ENCODE peak calls at places on chromosomes 3 and 15, in nine cellular contexts. U is OCI-LY7, R is fibroblast of villous mesenchyme, W is heart left ventricle, N is HL-60, L is thoracic aorta, E is left ventricle myocardium inferior, V is adipocyte, B is tibial nerve. O is an unnamed sample.

GRCh38 chr3:60013241-60013640 is 963.4 kb upstream of the CFAP20DC start:
- DNase-seq in U (no peak), R (no peak), W (no peak), N (no peak), L (no peak), E (no peak), V (no peak), B (no peak), O (no peak)

GRCh38 chr3:141686477-141687280 is 51.4 kb upstream of the RNF7 start:
- DNase-seq in U (no peak), R (peak; percentile 74), W (peak; percentile 80), N (no peak), L (no peak), E (peak; percentile 63), V (peak; percentile 53), B (peak; percentile 45), O (no peak)

GRCh38 chr3:19025441-19025840 is 122.9 kb upstream of the KCNH8 start:
- DNase-seq in U (no peak), R (no peak), W (no peak), N (no peak), L (no peak), E (no peak), V (no peak), B (no peak), O (no peak)

GRCh38 chr3:50173685-50174516 is 17.5 kb upstream of the GNAT1 start:
- DNase-seq in U (no peak), R (no peak), W (no peak), N (peak; percentile 40), L (no peak), E (no peak), V (no peak), B (no peak), O (no peak)

GRCh38 chr3:45216210-45216609 is 9.9 kb downstream of the TMEM158 start:
- DNase-seq in U (no peak), R (no peak), W (no peak), N (no peak), L (no peak), E (no peak), V (no peak), B (no peak), O (no peak)

GRCh38 chr3:66609660-66610547 is 109.1 kb upstream of the LRIG1 start:
- DNase-seq in U (no peak), R (no peak), W (no peak), N (no peak), L (no peak), E (no peak), V (peak; percentile 15), B (no peak), O (no peak)

GRCh38 chr15:97745481-97746071 is 214.9 kb upstream of the ARRDC4 start:
- DNase-seq in U (peak; percentile 18), R (peak; percentile 17), W (peak; percentile 8), N (peak; percentile 36), L (no peak), E (no peak), V (peak; percentile 1), B (peak; percentile 16), O (peak; percentile 57)

GRCh38 chr3:186621894-186622650 is 9.2 kb downstream of the AHSG start:
- DNase-seq in U (no peak), R (no peak), W (no peak), N (no peak), L (no peak), E (no peak), V (no peak), B (no peak), O (no peak)

GRCh38 chr15:48868018-48868417 is 9.9 kb upstream of the EID1 start:
- DNase-seq in U (no peak), R (peak; percentile 62), W (no peak), N (no peak), L (no peak), E (no peak), V (peak; percentile 45), B (no peak), O (no peak)

DNA sequence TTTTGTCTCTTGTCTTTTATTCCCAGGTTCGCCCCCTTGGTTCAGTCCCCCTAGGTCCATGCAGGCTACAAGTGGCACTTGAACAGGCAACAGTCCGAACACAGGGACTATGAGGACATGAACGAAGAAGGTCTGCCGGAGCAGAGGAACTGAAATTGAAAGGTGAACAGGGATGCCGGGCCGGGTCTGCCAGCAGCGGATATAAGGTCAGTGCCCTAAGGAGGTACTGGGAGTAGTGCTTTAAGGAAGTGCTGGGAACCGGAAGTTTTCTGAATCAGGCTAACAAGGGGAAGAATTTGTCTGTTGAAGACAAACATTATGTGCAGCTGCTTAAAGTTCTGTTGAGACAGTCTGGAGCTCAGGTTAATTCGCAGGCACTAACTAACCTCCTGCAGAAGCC is 46.8 kb downstream of the LSM3 start:
- DNase-seq in U (peak; percentile 27), R (peak; percentile 46), W (no peak), N (peak; percentile 24), L (no peak), E (no peak), V (no peak), B (no peak), O (no peak)
- H3K4me3 ChIP-seq in U (no peak overlapping the region), R (no peak overlapping the region), W (no peak overlapping the region), N (no peak overlapping the region), L (no peak overlapping the region), E (no peak overlapping the region), V (no peak overlapping the region), B (no peak overlapping the region), O (peak overlapping the region; percentile 9)

GRCh38 chr3:8734137-8734878 is 706 bp downstream of the CAV3 start:
- DNase-seq in U (no peak), R (no peak), W (peak; percentile 22), N (no peak), L (no peak), E (no peak), V (no peak), B (no peak), O (no peak)
- H3K4me3 ChIP-seq in U (no peak overlapping the region), R (no peak overlapping the region), W (peak overlapping the region; percentile 54), N (no peak overlapping the region), L (no peak overlapping the region), E (peak overlapping the region; percentile 67), V (no peak overlapping the region), B (no peak overlapping the region), O (no peak overlapping the region)

GRCh38 chr3:52492059-52492458 is 3.1 kb upstream of the STAB1 start:
- DNase-seq in U (no peak), R (no peak), W (no peak), N (no peak), L (no peak), E (no peak), V (no peak), B (no peak), O (no peak)

GRCh38 chr3:52494446-52494845 is 692 bp upstream of the STAB1 start:
- DNase-seq in U (no peak), R (no peak), W (no peak), N (no peak), L (no peak), E (no peak), V (no peak), B (no peak), O (no peak)

GRCh38 chr3:52493232-52494017 is 1.7 kb upstream of the STAB1 start:
- DNase-seq in U (no peak), R (no peak), W (no peak), N (no peak), L (no peak), E (no peak), V (no peak), B (peak; percentile 30), O (no peak)

GRCh38 chr3:52495777-52496602 is 852 bp downstream of the STAB1 start:
- DNase-seq in U (no peak), R (peak; percentile 64), W (no peak), N (no peak), L (no peak), E (no peak), V (peak; percentile 9), B (peak; percentile 46), O (no peak)

GRCh38 chr3:52495096-52495495 is at the start of gene STAB1:
- DNase-seq in U (no peak), R (no peak), W (peak; percentile 80), N (no peak), L (no peak), E (peak; percentile 73), V (no peak), B (no peak), O (no peak)
- H3K4me3 ChIP-seq in U (no peak within 1 kb of the TSS), R (no peak within 1 kb of the TSS), W (peak within 1 kb of the TSS; percentile 64), N (no peak within 1 kb of the TSS), L (peak within 1 kb of the TSS; percentile 53), E (peak within 1 kb of the TSS; percentile 66), V (no peak within 1 kb of the TSS), B (peak within 1 kb of the TSS; percentile 44), O (no peak within 1 kb of the TSS)

DNA sequence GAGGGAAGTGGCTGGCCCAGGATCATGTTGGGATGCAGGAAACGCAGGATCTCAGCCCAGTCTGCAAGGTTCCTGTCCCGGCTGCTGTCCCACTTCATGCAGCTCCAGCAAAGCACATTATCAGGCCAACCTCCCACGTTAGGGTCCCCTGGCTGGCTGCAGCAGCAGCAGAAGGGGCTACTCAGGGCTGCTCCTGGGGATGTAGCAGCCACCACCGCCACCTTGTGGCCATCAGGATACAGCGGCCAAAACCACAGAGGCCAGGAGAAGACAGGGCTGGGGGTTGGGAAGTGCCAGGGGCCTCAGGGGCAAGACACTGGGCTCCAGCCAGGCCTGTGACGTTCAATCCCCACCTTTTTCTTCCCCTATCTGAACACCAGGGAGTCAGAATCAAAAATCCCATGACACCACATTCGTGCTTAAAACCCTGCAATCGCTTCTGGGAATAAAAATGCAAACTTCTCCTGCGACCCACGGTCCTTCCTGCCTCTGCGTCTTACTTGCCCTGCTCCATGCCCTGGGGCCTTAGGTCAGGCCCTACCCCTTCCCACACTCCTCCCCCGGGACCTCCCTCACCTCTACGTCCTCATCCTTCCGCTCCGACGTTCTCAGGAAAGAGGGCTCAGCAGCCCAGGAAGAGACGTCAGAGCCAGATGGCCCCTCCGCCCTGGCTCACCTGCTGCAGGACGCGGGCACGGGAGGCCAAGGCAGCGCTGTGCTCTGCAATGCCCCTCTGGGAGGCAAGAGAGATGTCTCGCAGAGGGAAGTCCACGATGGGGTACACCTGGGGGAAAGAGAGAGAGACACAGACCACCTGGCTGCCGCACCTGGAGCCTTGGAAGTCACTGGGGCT is 21.5 kb downstream of the SSUH2 start:
- DNase-seq in U (peak; percentile 62), R (peak; percentile 77), W (peak; percentile 63), N (no peak), L (peak; percentile 22), E (peak; percentile 67), V (peak; percentile 87), B (peak; percentile 67), O (peak; percentile 11)
- H3K4me3 ChIP-seq in U (no peak overlapping the region), R (no peak overlapping the region), W (peak overlapping the region; percentile 19), N (no peak overlapping the region), L (no peak overlapping the region), E (peak overlapping the region; percentile 17), V (peak overlapping the region; percentile 42), B (peak overlapping the region; percentile 10), O (no peak overlapping the region)

GRCh38 chr15:75452968-75453702 is 1.6 kb upstream of the SIN3A start:
- DNase-seq in U (peak; percentile 78), R (peak; percentile 18), W (peak; percentile 36), N (peak; percentile 76), L (no peak), E (peak; percentile 41), V (peak; percentile 63), B (peak; percentile 42), O (peak; percentile 58)
- H3K4me3 ChIP-seq in U (peak overlapping the region; percentile 87), R (peak overlapping the region; percentile 65), W (peak overlapping the region; percentile 95), N (peak overlapping the region; percentile 46), L (peak overlapping the region; percentile 81), E (peak overlapping the region; percentile 93), V (peak overlapping the region; percentile 84), B (peak overlapping the region; percentile 94), O (peak overlapping the region; percentile 99)

DNA sequence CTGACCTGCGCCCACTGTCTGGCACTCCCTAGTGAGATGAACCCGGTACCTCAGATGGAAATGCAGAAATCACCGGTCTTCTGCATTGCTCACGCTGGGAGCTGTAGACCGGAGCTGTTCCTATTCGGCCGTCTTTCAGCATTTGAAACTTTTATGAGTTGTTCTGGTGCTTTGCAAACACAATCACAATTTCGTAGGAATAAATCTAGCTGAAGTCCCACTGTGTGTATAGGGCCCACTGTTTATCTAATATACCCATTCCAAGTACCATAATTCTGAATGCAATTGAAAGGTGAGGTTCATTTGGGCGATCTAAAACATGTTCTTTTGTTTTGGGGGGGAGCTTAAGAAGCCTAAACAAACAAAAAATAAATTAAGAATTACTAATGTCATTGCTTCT is 572.1 kb downstream of the FGF12 start:
- DNase-seq in U (no peak), R (no peak), W (no peak), N (no peak), L (no peak), E (no peak), V (no peak), B (no peak), O (no peak)
- H3K4me3 ChIP-seq in U (peak overlapping the region; percentile 63), R (no peak overlapping the region), W (peak overlapping the region; percentile 37), N (no peak overlapping the region), L (no peak overlapping the region), E (peak overlapping the region; percentile 41), V (no peak overlapping the region), B (peak overlapping the region; percentile 26), O (peak overlapping the region; percentile 15)